ENCODE peak calls at places on chromosome 2, in nine cellular contexts. P is GM12878; E is AG10803; Q is GM20000; S is H9; C is type B pancreatic cell; X is A549; G is brain microvascular endothelial cell; A is activated CD8-positive, alpha-beta T cell treated with anti-CD3 and anti-CD28 coated beads for 36 hours. N is an unnamed sample.

GRCh38 chr2:178025551-178026185 is 46.9 kb downstream of the PDE11A start:
- DNase-seq in P (no peak), E (no peak), Q (no peak), S (no peak), C (no peak), X (peak), G (no peak), A (no peak), N (no peak)

GRCh38 chr2:65396348-65397026 is 35.9 kb downstream of the SPRED2 start:
- DNase-seq in P (no peak), E (peak), Q (no peak), S (no peak), C (no peak), X (peak), G (no peak), A (no peak), N (no peak)

GRCh38 chr2:51225377-51225776 is 193.4 kb upstream of the NRXN1 start:
- DNase-seq in P (no peak), E (no peak), Q (no peak), S (no peak), C (no peak), X (no peak), G (no peak), A (no peak), N (no peak)

GRCh38 chr2:119431976-119432881 is 575 bp downstream of the TMEM37 start:
- DNase-seq in P (no peak), E (peak), Q (no peak), S (peak), C (no peak), X (no peak), G (peak), A (no peak), N (no peak)

GRCh38 chr2:223538920-223539440 is 63.2 kb downstream of the SCG2 start:
- DNase-seq in P (no peak), E (no peak), Q (no peak), S (no peak), C (no peak), X (no peak), G (no peak), A (no peak), N (no peak)

GRCh38 chr2:226256237-226256636 is 543.4 kb downstream of the IRS1 start:
- DNase-seq in P (no peak), E (peak), Q (no peak), S (no peak), C (no peak), X (peak), G (peak), A (no peak), N (no peak)

GRCh38 chr2:233600361-233600760 is 17.1 kb upstream of the UGT1A8 start:
- DNase-seq in P (no peak), E (no peak), Q (no peak), S (no peak), C (no peak), X (no peak), G (peak), A (no peak), N (no peak)

GRCh38 chr2:55033076-55033742 is 17.0 kb downstream of the RTN4 start:
- DNase-seq in P (peak), E (no peak), Q (peak), S (no peak), C (no peak), X (no peak), G (no peak), A (peak), N (no peak)

GRCh38 chr2:100184055-100184737 is 41.8 kb upstream of the AFF3 start:
- DNase-seq in P (no peak), E (peak), Q (peak), S (no peak), C (no peak), X (no peak), G (no peak), A (no peak), N (no peak)

GRCh38 chr2:230938516-230939065 is 13.5 kb upstream of the GPR55 start:
- DNase-seq in P (no peak), E (no peak), Q (no peak), S (peak), C (peak), X (no peak), G (no peak), A (no peak), N (peak)

GRCh38 chr2:175062787-175063585 is 57.8 kb upstream of the CHN1 start:
- DNase-seq in P (no peak), E (no peak), Q (no peak), S (peak), C (no peak), X (no peak), G (no peak), A (no peak), N (no peak)

GRCh38 chr2:64462940-64463339 is 9.0 kb downstream of the LGALSL start:
- DNase-seq in P (no peak), E (peak), Q (no peak), S (no peak), C (no peak), X (no peak), G (no peak), A (no peak), N (no peak)

GRCh38 chr2:23803965-23804542 is 122.9 kb downstream of the ATAD2B start:
- DNase-seq in P (no peak), E (peak), Q (no peak), S (peak), C (no peak), X (peak), G (peak), A (peak), N (peak)

GRCh38 chr2:181275643-181276070 is 181.5 kb upstream of the ITGA4 start:
- DNase-seq in P (no peak), E (no peak), Q (no peak), S (peak), C (no peak), X (no peak), G (no peak), A (peak), N (peak)

GRCh38 chr2:5803547-5803946 is 111.4 kb downstream of the SOX11 start:
- DNase-seq in P (no peak), E (peak), Q (no peak), S (no peak), C (no peak), X (no peak), G (peak), A (no peak), N (peak)

GRCh38 chr2:38010995-38011394 is 65.0 kb downstream of the CYP1B1 start:
- DNase-seq in P (no peak), E (no peak), Q (no peak), S (no peak), C (no peak), X (no peak), G (no peak), A (no peak), N (no peak)

GRCh38 chr2:1910021-1910420 is 165.7 kb upstream of the PXDN start:
- DNase-seq in P (no peak), E (no peak), Q (no peak), S (no peak), C (no peak), X (no peak), G (no peak), A (no peak), N (peak)

GRCh38 chr2:215609089-215610032 is 173.5 kb upstream of the FN1 start:
- DNase-seq in P (no peak), E (peak), Q (no peak), S (no peak), C (no peak), X (no peak), G (peak), A (no peak), N (no peak)

GRCh38 chr2:225041210-225041870 is 928 bp downstream of the DOCK10 start:
- DNase-seq in P (peak), E (peak), Q (peak), S (peak), C (no peak), X (peak), G (peak), A (peak), N (peak)

DNA sequence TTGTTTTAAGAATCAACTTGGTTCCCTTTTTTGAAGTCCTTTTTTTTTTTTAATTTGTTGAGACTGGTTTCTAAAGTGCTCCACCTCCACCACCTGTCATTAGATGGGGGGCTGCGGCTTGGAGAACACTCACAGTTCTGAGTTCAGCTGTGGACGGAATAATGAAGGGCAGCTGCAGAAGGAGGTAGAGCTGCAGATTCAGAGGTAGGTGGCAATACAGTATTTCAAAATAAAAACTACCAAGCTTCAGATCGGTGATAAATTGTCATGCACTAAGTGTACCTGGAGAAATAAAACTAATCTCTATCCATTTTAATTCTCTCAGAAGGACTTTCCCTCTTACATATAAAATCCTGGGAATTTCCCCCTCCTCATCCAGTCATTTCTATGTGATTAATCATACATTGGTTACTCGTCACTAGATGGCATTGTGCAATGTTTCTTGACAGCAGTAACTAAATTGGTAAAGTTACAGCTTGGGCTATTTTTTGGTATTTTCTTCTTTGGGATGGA is 81.1 kb upstream of the SLC39A10 start:
- DNase-seq in P (no peak), E (peak), Q (peak), S (no peak), C (no peak), X (peak), G (peak), A (peak), N (no peak)
- TF ChIP-seq CTCF in P (peak), E (no peak), Q (peak), S (peak), C (no peak), X (peak), G (no peak), A (peak), N (peak)

DNA sequence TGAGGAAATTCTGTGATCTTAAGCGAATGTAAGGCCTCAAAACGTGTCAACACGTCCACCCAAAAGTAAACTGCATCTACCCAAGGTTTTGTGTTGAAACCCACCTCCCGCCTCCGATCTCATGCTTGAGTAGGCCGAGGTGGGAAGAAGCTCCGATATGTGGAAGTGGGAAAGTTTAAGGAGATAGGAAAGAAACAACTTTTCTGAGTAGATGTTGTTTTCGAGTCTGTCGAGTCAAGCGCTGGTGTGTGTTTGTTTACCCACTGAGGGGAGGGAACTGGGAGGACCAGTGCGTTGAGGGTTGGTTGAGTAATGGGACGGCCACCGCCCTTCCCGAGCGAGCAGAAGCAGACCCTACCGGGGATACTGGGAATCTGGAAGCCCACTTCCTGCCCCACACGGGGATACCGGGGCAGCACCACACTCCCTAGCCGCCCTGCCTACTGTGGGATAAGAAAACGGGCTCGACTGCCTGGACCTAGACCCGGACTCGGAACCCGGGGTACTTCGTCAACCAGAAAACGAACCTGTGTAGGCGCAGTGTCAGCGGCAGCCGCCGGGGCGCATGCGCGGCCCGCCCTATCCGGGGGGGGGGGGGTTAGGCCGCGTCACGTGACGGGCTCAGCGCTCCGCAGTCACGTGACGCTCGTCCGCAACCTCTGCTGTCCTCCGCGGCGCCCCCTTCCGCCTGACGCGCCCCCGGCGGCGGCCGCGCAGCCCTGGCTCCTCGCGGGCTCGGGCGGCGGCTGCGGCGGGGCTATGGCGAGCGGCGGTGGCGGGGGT is at the start of gene RETREG2:
- DNase-seq in P (peak), E (peak), Q (peak), S (peak), C (peak), X (peak), G (peak), A (peak), N (peak)
- TF ChIP-seq CTCF in P (peak), E (peak), Q (peak), S (peak), C (peak), X (peak), G (peak), A (peak), N (peak)

GRCh38 chr2:209463226-209463625 is 39.4 kb downstream of the MAP2 start:
- DNase-seq in P (no peak), E (no peak), Q (no peak), S (no peak), C (no peak), X (peak), G (no peak), A (no peak), N (no peak)
- TF ChIP-seq CTCF in P (peak), E (peak), Q (no peak), S (peak), C (peak), X (no peak), G (peak), A (no peak), N (peak)

GRCh38 chr2:138615257-138615656 is 113.7 kb downstream of the SPOPL start:
- DNase-seq in P (no peak), E (peak), Q (no peak), S (no peak), C (no peak), X (peak), G (peak), A (no peak), N (no peak)

GRCh38 chr2:138622606-138623005 is 121.0 kb downstream of the SPOPL start:
- DNase-seq in P (no peak), E (no peak), Q (no peak), S (no peak), C (no peak), X (no peak), G (no peak), A (no peak), N (no peak)

GRCh38 chr2:138621139-138621538 is 119.6 kb downstream of the SPOPL start:
- DNase-seq in P (no peak), E (no peak), Q (no peak), S (no peak), C (no peak), X (no peak), G (no peak), A (no peak), N (no peak)
- TF ChIP-seq CTCF in P (no peak), E (no peak), Q (no peak), S (peak), C (no peak), X (no peak), G (no peak), A (no peak), N (peak)

GRCh38 chr2:9909106-9909505 is 42.4 kb upstream of the GRHL1 start:
- DNase-seq in P (no peak), E (peak), Q (no peak), S (no peak), C (no peak), X (no peak), G (no peak), A (no peak), N (no peak)

GRCh38 chr2:9912468-9912867 is 39.0 kb upstream of the GRHL1 start:
- DNase-seq in P (no peak), E (no peak), Q (no peak), S (no peak), C (no peak), X (no peak), G (no peak), A (no peak), N (no peak)

GRCh38 chr2:9908639-9909038 is 42.9 kb upstream of the GRHL1 start:
- DNase-seq in P (no peak), E (no peak), Q (no peak), S (no peak), C (no peak), X (no peak), G (no peak), A (no peak), N (no peak)

GRCh38 chr2:9907402-9907801 is 44.1 kb upstream of the GRHL1 start:
- DNase-seq in P (no peak), E (no peak), Q (no peak), S (no peak), C (no peak), X (no peak), G (no peak), A (no peak), N (no peak)

GRCh38 chr2:9910699-9911098 is 40.8 kb upstream of the GRHL1 start:
- DNase-seq in P (no peak), E (no peak), Q (no peak), S (no peak), C (no peak), X (no peak), G (no peak), A (no peak), N (no peak)
- TF ChIP-seq CTCF in P (no peak), E (no peak), Q (no peak), S (no peak), C (no peak), X (no peak), G (no peak), A (no peak), N (no peak)

DNA sequence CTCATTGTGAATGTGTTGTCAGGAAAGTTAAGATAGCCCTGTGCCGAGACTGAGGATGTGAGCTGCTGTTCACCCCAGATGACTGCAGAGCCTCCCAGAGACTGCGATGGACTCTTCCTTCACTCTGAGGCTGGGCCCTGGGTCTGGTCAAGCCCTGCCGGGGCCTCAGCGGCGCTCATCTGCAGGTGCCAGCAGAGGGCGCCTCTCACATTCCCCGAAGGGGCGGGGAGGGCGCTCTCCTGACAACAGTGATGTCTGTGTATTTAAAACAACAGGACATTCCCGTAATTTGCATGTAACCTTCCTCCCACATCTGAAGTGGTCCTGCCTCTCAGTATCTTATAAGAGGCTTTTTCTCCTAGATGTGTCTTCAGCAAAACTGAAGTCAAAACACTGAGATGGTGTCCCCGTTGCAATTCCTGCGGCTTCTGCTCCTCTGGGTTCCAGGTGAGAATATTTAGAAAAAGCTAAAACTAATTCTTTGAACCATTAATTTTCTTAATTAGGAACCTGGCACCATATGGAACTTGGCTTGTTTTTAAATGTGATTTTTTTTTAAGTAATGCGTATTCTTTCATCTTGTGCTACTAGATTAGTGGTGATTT is 1377.9 kb downstream of the RPIA start:
- DNase-seq in P (no peak), E (peak), Q (peak), S (no peak), C (no peak), X (peak), G (no peak), A (peak), N (peak)
- TF ChIP-seq CTCF in P (peak), E (peak), Q (peak), S (peak), C (peak), X (peak), G (peak), A (peak), N (peak)

DNA sequence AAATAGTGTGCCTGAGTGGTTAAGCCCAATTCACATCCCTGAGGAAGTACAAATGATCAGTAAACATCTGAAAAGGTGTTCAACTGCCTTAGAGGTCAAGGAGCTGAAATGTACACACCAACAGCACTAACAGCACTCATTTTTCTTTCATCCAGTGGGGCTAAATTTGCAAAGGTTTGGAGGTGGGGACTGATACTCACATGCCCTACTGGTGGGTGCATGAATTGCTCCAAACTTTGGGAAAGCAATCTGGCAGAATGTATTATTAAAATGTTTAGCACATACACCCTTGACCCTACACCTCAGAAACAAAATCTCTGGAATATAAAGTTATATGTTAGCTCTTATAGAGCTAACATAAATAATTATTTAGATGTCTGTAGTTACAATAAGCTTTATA is 19.0 kb upstream of the FAM178B start:
- DNase-seq in P (no peak), E (no peak), Q (no peak), S (no peak), C (no peak), X (peak), G (no peak), A (peak), N (no peak)
- TF ChIP-seq CTCF in P (peak), E (peak), Q (no peak), S (peak), C (peak), X (no peak), G (peak), A (no peak), N (peak)

DNA sequence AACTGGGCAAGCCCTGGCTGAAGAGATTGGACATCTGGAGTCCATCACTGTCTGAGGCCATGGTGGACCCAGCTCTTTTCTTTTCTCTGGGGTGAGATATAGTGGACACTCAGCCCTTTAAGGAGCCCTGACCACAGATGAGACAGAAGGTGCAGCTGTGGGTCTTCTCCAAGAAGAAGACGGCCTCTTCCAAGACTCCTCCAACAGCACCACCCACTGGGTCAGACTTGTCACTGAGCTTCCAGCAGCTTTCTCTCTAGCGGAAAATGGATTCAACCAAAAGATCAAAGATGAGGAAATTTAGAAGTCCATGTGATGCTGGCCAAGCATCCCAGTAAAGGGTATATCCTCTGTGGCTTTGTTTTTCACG is 27.3 kb downstream of the TWIST2 start:
- DNase-seq in P (no peak), E (peak), Q (no peak), S (peak), C (no peak), X (no peak), G (no peak), A (no peak), N (peak)
- TF ChIP-seq CTCF in P (no peak), E (peak), Q (no peak), S (peak), C (no peak), X (no peak), G (peak), A (no peak), N (peak)